ENCODE peak calls at places on chromosomes 4 and X, in eight cellular contexts. Y, H, I, V, S, G, B and A are unnamed samples.

GRCh38 chr4:6184169-6184568 is 16.2 kb downstream of the JAKMIP1 start:
- DNase-seq in Y (no peak), H (no peak), I (no peak), V (no peak), S (no peak), G (no peak), B (no peak), A (no peak)

GRCh38 chr4:90318208-90318607 is 191.0 kb downstream of the CCSER1 start:
- DNase-seq in Y (no peak), H (no peak), I (no peak), V (no peak), S (peak), G (peak), B (no peak), A (no peak)

GRCh38 chr4:3321295-3321889 is 28.6 kb downstream of the RGS12 start:
- DNase-seq in Y (no peak), H (peak), I (no peak), V (no peak), S (peak), G (no peak), B (no peak), A (no peak)

GRCh38 chr4:25178838-25179261 is 18.6 kb upstream of the SEPSECS start:
- DNase-seq in Y (no peak), H (no peak), I (no peak), V (no peak), S (no peak), G (no peak), B (no peak), A (no peak)

GRCh38 chr4:1611501-1611870 is 72.6 kb downstream of the FAM53A start:
- DNase-seq in Y (no peak), H (peak), I (no peak), V (peak), S (no peak), G (no peak), B (no peak), A (no peak)

GRCh38 chr4:152709675-152710438 is 30.1 kb upstream of the TMEM154 start:
- DNase-seq in Y (no peak), H (no peak), I (no peak), V (no peak), S (peak), G (no peak), B (no peak), A (no peak)

GRCh38 chr4:5796976-5797375 is 86.0 kb downstream of the EVC start:
- DNase-seq in Y (no peak), H (no peak), I (no peak), V (no peak), S (no peak), G (no peak), B (no peak), A (no peak)

GRCh38 chr4:162841769-162842168 is 324.9 kb downstream of the NAF1 start:
- DNase-seq in Y (no peak), H (no peak), I (no peak), V (no peak), S (no peak), G (no peak), B (no peak), A (no peak)

GRCh38 chr4:154660052-154660451 is 47.6 kb upstream of the FGG start:
- DNase-seq in Y (no peak), H (no peak), I (no peak), V (no peak), S (peak), G (no peak), B (no peak), A (no peak)

GRCh38 chr4:243407-243806 is 61.9 kb downstream of the ZNF732 start:
- DNase-seq in Y (no peak), H (no peak), I (no peak), V (peak), S (no peak), G (no peak), B (no peak), A (no peak)

GRCh38 chr4:176002007-176002623 is 63.5 kb upstream of the WDR17 start:
- DNase-seq in Y (no peak), H (peak), I (peak), V (peak), S (no peak), G (peak), B (no peak), A (peak)

GRCh38 chr4:151676301-151676700 is 84.5 kb downstream of the GATB start:
- DNase-seq in Y (peak), H (no peak), I (no peak), V (no peak), S (peak), G (peak), B (no peak), A (no peak)

GRCh38 chr4:13944095-13944501 is 316.6 kb upstream of the BOD1L1 start:
- DNase-seq in Y (no peak), H (peak), I (no peak), V (no peak), S (no peak), G (no peak), B (no peak), A (no peak)

GRCh38 chrX:73765776-73766465 is 202.9 kb downstream of the CHIC1 start:
- DNase-seq in Y (no peak), H (no peak), I (no peak), V (no peak), S (no peak), G (no peak), B (no peak), A (no peak)

GRCh38 chr4:41144812-41145211 is 69.5 kb downstream of the APBB2 start:
- DNase-seq in Y (no peak), H (no peak), I (no peak), V (no peak), S (no peak), G (no peak), B (no peak), A (no peak)

GRCh38 chr4:182975806-182976205 is 58.6 kb upstream of the DCTD start:
- DNase-seq in Y (peak), H (no peak), I (no peak), V (no peak), S (peak), G (peak), B (no peak), A (no peak)

GRCh38 chrX:12894074-12894691 is 12.2 kb upstream of the TLR8 start:
- DNase-seq in Y (no peak), H (peak), I (peak), V (peak), S (peak), G (peak), B (peak), A (no peak)

GRCh38 chrX:39654183-39654925 is 443.4 kb downstream of the BCOR start:
- DNase-seq in Y (no peak), H (no peak), I (no peak), V (peak), S (no peak), G (no peak), B (no peak), A (no peak)

GRCh38 chr4:8690216-8690786 is 97.7 kb downstream of the CPZ start:
- DNase-seq in Y (no peak), H (no peak), I (no peak), V (no peak), S (no peak), G (no peak), B (no peak), A (no peak)

GRCh38 chrX:71170660-71171059 is 26.0 kb downstream of the NLGN3 start:
- DNase-seq in Y (no peak), H (no peak), I (no peak), V (no peak), S (no peak), G (no peak), B (no peak), A (no peak)

GRCh38 chr4:127622923-127623754 is 9.6 kb upstream of the INTU start:
- DNase-seq in Y (no peak), H (peak), I (no peak), V (peak), S (no peak), G (peak), B (no peak), A (peak)

GRCh38 chr4:13888112-13888511 is 260.6 kb upstream of the BOD1L1 start:
- DNase-seq in Y (peak), H (no peak), I (no peak), V (no peak), S (peak), G (peak), B (no peak), A (no peak)

GRCh38 chr4:180953572-180953971 is 1289.6 kb upstream of the TENM3 start:
- DNase-seq in Y (no peak), H (no peak), I (no peak), V (peak), S (no peak), G (peak), B (no peak), A (no peak)

GRCh38 chrX:30992381-30992904 is 79.4 kb downstream of the FTHL17 start:
- DNase-seq in Y (no peak), H (no peak), I (no peak), V (no peak), S (peak), G (no peak), B (no peak), A (no peak)

GRCh38 chrX:117327306-117327705 is 789.3 kb downstream of the KLHL13 start:
- DNase-seq in Y (no peak), H (no peak), I (no peak), V (peak), S (no peak), G (no peak), B (no peak), A (no peak)

GRCh38 chr4:87848622-87849351 is 16.0 kb downstream of the MEPE start:
- DNase-seq in Y (no peak), H (peak), I (no peak), V (peak), S (peak), G (peak), B (no peak), A (no peak)

GRCh38 chr4:2930135-2930805 is 32.9 kb downstream of the NOP14 start:
- DNase-seq in Y (no peak), H (no peak), I (peak), V (no peak), S (no peak), G (no peak), B (no peak), A (no peak)

GRCh38 chrX:17967888-17968287 is 106.8 kb upstream of the RAI2 start:
- DNase-seq in Y (no peak), H (no peak), I (no peak), V (no peak), S (no peak), G (no peak), B (no peak), A (no peak)

GRCh38 chr4:84583871-84584373 is 995 bp downstream of the CDS1 start:
- DNase-seq in Y (no peak), H (no peak), I (no peak), V (no peak), S (no peak), G (peak), B (no peak), A (no peak)

GRCh38 chr4:85499573-85499972 is 24.6 kb downstream of the ARHGAP24 start:
- DNase-seq in Y (no peak), H (no peak), I (no peak), V (no peak), S (no peak), G (no peak), B (no peak), A (no peak)

GRCh38 chr4:4783847-4784246 is 75.6 kb upstream of the MSX1 start:
- DNase-seq in Y (no peak), H (no peak), I (no peak), V (no peak), S (no peak), G (no peak), B (no peak), A (no peak)

GRCh38 chr4:40843696-40844095 is 93.9 kb downstream of the NSUN7 start:
- DNase-seq in Y (no peak), H (no peak), I (no peak), V (no peak), S (no peak), G (peak), B (no peak), A (no peak)

GRCh38 chr4:175770555-175770954 is 41.5 kb downstream of the GPM6A start:
- DNase-seq in Y (no peak), H (no peak), I (no peak), V (no peak), S (peak), G (peak), B (no peak), A (no peak)

GRCh38 chr4:168480991-168481588 is 798 bp upstream of the DDX60L start:
- DNase-seq in Y (no peak), H (no peak), I (no peak), V (no peak), S (peak), G (peak), B (no peak), A (no peak)

GRCh38 chrX:155577682-155578081 is 35.1 kb downstream of the TMLHE start:
- DNase-seq in Y (no peak), H (no peak), I (no peak), V (no peak), S (no peak), G (no peak), B (no peak), A (no peak)